ENCODE peak calls at places on chromosomes 13 and 19, in seven cellular contexts. One of them, this sample, is unnamed.

GRCh38 chr19:28436320-28436719 is 776.6 kb downstream of the UQCRFS1 start:
- DNase-seq in D341Med: no peak
- DNase-seq in T-helper 1 cell: no peak
- DNase-seq in DMS79 treated with DMSO at 0.1 percent for 48 hours: no peak
- DNase-seq in mesenteric fat pad: no peak
- DNase-seq in COR-L47: no peak
- DNase-seq in endothelial cell: no peak
- DNase-seq in this sample: no peak

GRCh38 chr13:106182404-106182803 is 353.1 kb downstream of the EFNB2 start:
- DNase-seq in mesenteric fat pad: no peak
- DNase-seq in T-helper 1 cell: no peak
- DNase-seq in endothelial cell: no peak
- DNase-seq in COR-L47: no peak
- DNase-seq in DMS79 treated with DMSO at 0.1 percent for 48 hours: no peak
- DNase-seq in D341Med: no peak
- DNase-seq in this sample: no peak

GRCh38 chr19:14775855-14776254 is 2.5 kb downstream of the ADGRE2 start:
- DNase-seq in COR-L47: no peak
- DNase-seq in T-helper 1 cell: no peak
- DNase-seq in D341Med: no peak
- DNase-seq in DMS79 treated with DMSO at 0.1 percent for 48 hours: no peak
- DNase-seq in endothelial cell: no peak
- DNase-seq in mesenteric fat pad: peak; percentile 79
- DNase-seq in this sample: peak; percentile 63

GRCh38 chr19:5329141-5329540 is 11.5 kb downstream of the PTPRS start:
- DNase-seq in COR-L47: no peak
- DNase-seq in endothelial cell: no peak
- DNase-seq in T-helper 1 cell: no peak
- DNase-seq in mesenteric fat pad: no peak
- DNase-seq in DMS79 treated with DMSO at 0.1 percent for 48 hours: no peak
- DNase-seq in D341Med: no peak
- DNase-seq in this sample: no peak

GRCh38 chr13:52804202-52804641 is 44.2 kb downstream of the PCDH8 start:
- DNase-seq in mesenteric fat pad: no peak
- DNase-seq in T-helper 1 cell: no peak
- DNase-seq in COR-L47: no peak
- DNase-seq in DMS79 treated with DMSO at 0.1 percent for 48 hours: no peak
- DNase-seq in D341Med: no peak
- DNase-seq in endothelial cell: no peak
- DNase-seq in this sample: no peak

GRCh38 chr19:15122331-15123030 is 15.3 kb downstream of the SYDE1 start:
- DNase-seq in D341Med: no peak
- DNase-seq in T-helper 1 cell: no peak
- DNase-seq in endothelial cell: no peak
- DNase-seq in COR-L47: no peak
- DNase-seq in mesenteric fat pad: no peak
- DNase-seq in DMS79 treated with DMSO at 0.1 percent for 48 hours: no peak
- DNase-seq in this sample: no peak

GRCh38 chr13:42113478-42113877 is 65.0 kb downstream of the DGKH start:
- DNase-seq in mesenteric fat pad: no peak
- DNase-seq in D341Med: no peak
- DNase-seq in endothelial cell: no peak
- DNase-seq in T-helper 1 cell: no peak
- DNase-seq in COR-L47: no peak
- DNase-seq in DMS79 treated with DMSO at 0.1 percent for 48 hours: no peak
- DNase-seq in this sample: no peak

GRCh38 chr13:98480915-98481510 is 95.9 kb downstream of the STK24 start:
- DNase-seq in mesenteric fat pad: peak; percentile 53
- DNase-seq in T-helper 1 cell: no peak
- DNase-seq in D341Med: no peak
- DNase-seq in COR-L47: no peak
- DNase-seq in endothelial cell: no peak
- DNase-seq in DMS79 treated with DMSO at 0.1 percent for 48 hours: no peak
- DNase-seq in this sample: peak; percentile 73

GRCh38 chr13:51801631-51802099 is 2.3 kb downstream of the DHRS12 start:
- DNase-seq in mesenteric fat pad: no peak
- DNase-seq in COR-L47: peak; percentile 69
- DNase-seq in DMS79 treated with DMSO at 0.1 percent for 48 hours: peak; percentile 33
- DNase-seq in D341Med: no peak
- DNase-seq in T-helper 1 cell: no peak
- DNase-seq in endothelial cell: no peak
- DNase-seq in this sample: no peak

GRCh38 chr19:50890422-50891252 is 17.4 kb downstream of the KLK2 start:
- DNase-seq in DMS79 treated with DMSO at 0.1 percent for 48 hours: no peak
- DNase-seq in mesenteric fat pad: no peak
- DNase-seq in T-helper 1 cell: no peak
- DNase-seq in COR-L47: no peak
- DNase-seq in D341Med: no peak
- DNase-seq in endothelial cell: no peak
- DNase-seq in this sample: no peak

GRCh38 chr13:81929988-81930387 is 1589.1 kb upstream of the SPRY2 start:
- DNase-seq in T-helper 1 cell: no peak
- DNase-seq in D341Med: peak; percentile 24
- DNase-seq in endothelial cell: no peak
- DNase-seq in mesenteric fat pad: no peak
- DNase-seq in DMS79 treated with DMSO at 0.1 percent for 48 hours: no peak
- DNase-seq in COR-L47: peak; percentile 53
- DNase-seq in this sample: no peak

This sample was measured in K562.